ENCODE peak calls at places on chromosomes 6 and 20, in nine cellular contexts. K is CD8-positive, alpha-beta T cell; S is cardiac muscle cell; P is RWPE1; X is left ventricle myocardium inferior; O is CD4-positive, alpha-beta T cell; A is PC-9; I is tibial artery; U is uterus. N is an unnamed sample.

GRCh38 chr6:28807682-28808280 is 116.0 kb downstream of the TRIM27 start:
- DNase-seq in X (no peak), S (peak), O (no peak), A (peak), I (no peak), U (no peak), P (no peak), K (no peak), N (no peak)

GRCh38 chr20:4067600-4068261 is 52.4 kb upstream of the RNF24 start:
- DNase-seq in X (no peak), I (peak), U (no peak), O (no peak), S (peak), P (peak), K (no peak), A (peak), N (no peak)

GRCh38 chr6:82704048-82704447 is 340.4 kb downstream of the TPBG start:
- DNase-seq in K (no peak), U (no peak), S (no peak), O (no peak), I (no peak), A (no peak), P (peak), X (no peak), N (no peak)

GRCh38 chr6:133610271-133610840 is 278.6 kb upstream of the TCF21 start:
- DNase-seq in I (no peak), U (no peak), K (no peak), O (no peak), S (peak), A (no peak), P (no peak), X (no peak), N (no peak)

GRCh38 chr6:27986928-27987725 is 30.1 kb downstream of the OR2B6 start:
- DNase-seq in P (peak), A (no peak), X (no peak), O (no peak), I (no peak), S (peak), U (no peak), K (no peak), N (no peak)

GRCh38 chr6:140824595-140824994 is 1308.1 kb upstream of the GJE1 start:
- DNase-seq in I (no peak), K (no peak), P (no peak), A (no peak), U (no peak), O (no peak), S (no peak), X (no peak), N (no peak)

GRCh38 chr20:54514020-54514607 is 38.7 kb downstream of the DOK5 start:
- DNase-seq in X (no peak), P (no peak), A (no peak), O (no peak), K (no peak), I (no peak), U (no peak), S (no peak), N (no peak)

GRCh38 chr20:38601216-38602184 is at the start of gene ARHGAP40:
- DNase-seq in O (no peak), S (no peak), K (no peak), U (no peak), A (peak), X (no peak), I (no peak), P (peak), N (no peak)

GRCh38 chr20:32580194-32580593 is 4.9 kb downstream of the NOL4L start:
- DNase-seq in A (no peak), P (no peak), U (no peak), O (no peak), S (no peak), K (no peak), I (no peak), X (no peak), N (no peak)

GRCh38 chr20:19463597-19463996 is 251.2 kb downstream of the SLC24A3 start:
- DNase-seq in K (no peak), A (no peak), X (no peak), S (no peak), O (no peak), P (no peak), U (no peak), I (no peak), N (no peak)

GRCh38 chr6:43953794-43954310 is 173.4 kb downstream of the MRPL14 start:
- DNase-seq in A (no peak), P (no peak), S (peak), O (no peak), U (no peak), K (no peak), I (peak), X (peak), N (no peak)

GRCh38 chr6:72553531-72554202 is 68.2 kb upstream of the KCNQ5 start:
- DNase-seq in A (no peak), I (no peak), S (peak), P (peak), X (no peak), O (no peak), K (no peak), U (no peak), N (peak)

GRCh38 chr6:33826537-33826936 is 22.7 kb upstream of the MLN start:
- DNase-seq in K (no peak), O (no peak), P (no peak), I (no peak), X (no peak), A (no peak), S (no peak), U (no peak), N (no peak)

GRCh38 chr6:84867521-84867920 is 103.1 kb upstream of the TBX18 start:
- DNase-seq in I (no peak), U (no peak), A (no peak), S (peak), P (peak), X (no peak), K (no peak), O (no peak), N (peak)

GRCh38 chr6:27791182-27791939 is 120.8 kb downstream of the OR2B2 start:
- DNase-seq in I (peak), O (no peak), K (no peak), S (peak), P (peak), X (peak), U (peak), A (peak), N (peak)

GRCh38 chr6:2110504-2110903 is 134.9 kb downstream of the GMDS start:
- DNase-seq in P (no peak), I (peak), K (no peak), S (peak), U (no peak), O (no peak), A (no peak), X (no peak), N (no peak)

GRCh38 chr6:81940451-81940850 is 188.0 kb upstream of the TENT5A start:
- DNase-seq in O (no peak), X (no peak), A (no peak), K (no peak), S (no peak), P (no peak), I (no peak), U (no peak), N (no peak)

GRCh38 chr6:35267897-35268296 is 8.4 kb downstream of the ZNF76 start:
- DNase-seq in U (no peak), K (no peak), S (no peak), P (no peak), O (no peak), I (no peak), A (no peak), X (no peak), N (no peak)

GRCh38 chr20:51380401-51381385 is 161.8 kb downstream of the NFATC2 start:
- DNase-seq in X (no peak), P (no peak), S (no peak), A (no peak), O (no peak), K (no peak), U (no peak), I (no peak), N (no peak)

GRCh38 chr6:15960740-15961629 is 167.9 kb upstream of the MYLIP start:
- DNase-seq in P (no peak), X (no peak), O (no peak), U (no peak), I (no peak), K (no peak), S (peak), A (no peak), N (no peak)

GRCh38 chr6:22062807-22063408 is 233.9 kb downstream of the PRL start:
- DNase-seq in O (peak), A (no peak), S (no peak), I (no peak), U (no peak), P (no peak), K (peak), X (no peak), N (peak)

GRCh38 chr20:34515484-34516037 is 661 bp upstream of the DYNLRB1 start:
- DNase-seq in U (peak), I (no peak), K (peak), P (peak), X (peak), O (peak), A (peak), S (peak), N (peak)

GRCh38 chr6:24513602-24514001 is 18.8 kb downstream of the ALDH5A1 start:
- DNase-seq in K (no peak), P (no peak), S (no peak), U (no peak), I (no peak), A (no peak), X (no peak), O (no peak), N (no peak)

GRCh38 chr6:33759887-33760629 is 13.4 kb upstream of the IP6K3 start:
- DNase-seq in I (no peak), S (no peak), P (no peak), U (no peak), K (no peak), O (no peak), X (no peak), A (no peak), N (no peak)

GRCh38 chr20:43404880-43405279 is 52.8 kb upstream of the SRSF6 start:
- DNase-seq in P (peak), U (no peak), K (no peak), S (peak), O (no peak), X (no peak), A (no peak), I (no peak), N (no peak)

GRCh38 chr6:136775548-136775947 is 16.7 kb downstream of the MAP3K5 start:
- DNase-seq in O (no peak), I (no peak), X (no peak), A (no peak), P (no peak), S (peak), K (no peak), U (no peak), N (no peak)

GRCh38 chr6:159254186-159254585 is 85.0 kb downstream of the FNDC1 start:
- DNase-seq in S (no peak), U (no peak), A (no peak), P (no peak), O (no peak), K (no peak), I (no peak), X (no peak), N (no peak)

GRCh38 chr6:112984899-112985298 is 637.8 kb downstream of the RFPL4B start:
- DNase-seq in P (no peak), O (no peak), A (no peak), K (no peak), U (no peak), S (no peak), X (no peak), I (no peak), N (no peak)

GRCh38 chr6:112983741-112984221 is 636.7 kb downstream of the RFPL4B start:
- DNase-seq in U (no peak), S (peak), A (no peak), I (no peak), P (no peak), X (no peak), O (no peak), K (no peak), N (no peak)

GRCh38 chr6:112980676-112981075 is 633.5 kb downstream of the RFPL4B start:
- DNase-seq in S (no peak), K (no peak), O (no peak), I (no peak), X (no peak), A (no peak), U (no peak), P (no peak), N (no peak)

GRCh38 chr6:112979830-112980229 is 632.7 kb downstream of the RFPL4B start:
- DNase-seq in O (no peak), P (no peak), S (peak), A (peak), X (no peak), I (no peak), K (no peak), U (no peak), N (no peak)
- H3K27ac ChIP-seq in O (no peak), P (no peak), S (no peak), A (peak), X (peak), I (no peak), K (no peak), U (no peak), N (no peak)

GRCh38 chr6:137881522-137881886 is 14.4 kb downstream of the TNFAIP3 start:
- DNase-seq in U (no peak), S (no peak), I (no peak), O (peak), K (no peak), A (no peak), P (no peak), X (no peak), N (no peak)

GRCh38 chr6:137880633-137881521 is 13.8 kb downstream of the TNFAIP3 start:
- DNase-seq in U (no peak), K (no peak), X (peak), S (no peak), I (no peak), O (peak), A (no peak), P (no peak), N (no peak)

GRCh38 chr6:137884428-137884827 is 17.4 kb downstream of the TNFAIP3 start:
- DNase-seq in P (no peak), O (no peak), K (no peak), U (no peak), X (no peak), A (no peak), I (no peak), S (no peak), N (no peak)

GRCh38 chr6:137882225-137882961 is 15.3 kb downstream of the TNFAIP3 start:
- DNase-seq in P (no peak), K (no peak), A (no peak), X (no peak), U (no peak), O (no peak), S (peak), I (no peak), N (no peak)

GRCh38 chr6:137883400-137883888 is 16.4 kb downstream of the TNFAIP3 start:
- DNase-seq in I (no peak), A (no peak), U (no peak), X (peak), O (peak), K (no peak), P (no peak), S (peak), N (no peak)
- H3K27ac ChIP-seq in I (no peak), A (no peak), U (no peak), X (peak), O (peak), K (peak), P (no peak), S (no peak), N (peak)

GRCh38 chr20:22814475-22815205 is 220.5 kb upstream of the SSTR4 start:
- DNase-seq in K (no peak), O (no peak), A (no peak), P (no peak), X (no peak), S (no peak), U (no peak), I (no peak), N (no peak)
- H3K27ac ChIP-seq in K (no peak), O (no peak), A (no peak), P (no peak), X (no peak), S (no peak), U (no peak), I (no peak), N (no peak)

GRCh38 chr6:167093406-167093921 is 29.4 kb upstream of the CCR6 start:
- DNase-seq in U (no peak), I (no peak), A (no peak), X (no peak), O (no peak), S (no peak), P (no peak), K (no peak), N (no peak)

GRCh38 chr6:167094436-167094819 is 28.5 kb upstream of the CCR6 start:
- DNase-seq in K (no peak), S (peak), I (no peak), X (no peak), O (no peak), P (no peak), U (no peak), A (no peak), N (no peak)

GRCh38 chr6:167094820-167095637 is 27.9 kb upstream of the CCR6 start:
- DNase-seq in O (no peak), X (no peak), I (no peak), U (no peak), P (no peak), S (no peak), K (no peak), A (no peak), N (no peak)

GRCh38 chr6:167092672-167093339 is 30.1 kb upstream of the CCR6 start:
- DNase-seq in S (no peak), I (no peak), O (no peak), U (no peak), A (no peak), P (no peak), K (no peak), X (no peak), N (no peak)

GRCh38 chr6:167093922-167094432 is 28.9 kb upstream of the CCR6 start:
- DNase-seq in O (peak), I (no peak), K (peak), S (peak), P (no peak), A (no peak), U (no peak), X (no peak), N (no peak)
- H3K27ac ChIP-seq in O (peak), I (no peak), K (no peak), S (no peak), P (no peak), A (no peak), U (no peak), X (no peak), N (no peak)

DNA sequence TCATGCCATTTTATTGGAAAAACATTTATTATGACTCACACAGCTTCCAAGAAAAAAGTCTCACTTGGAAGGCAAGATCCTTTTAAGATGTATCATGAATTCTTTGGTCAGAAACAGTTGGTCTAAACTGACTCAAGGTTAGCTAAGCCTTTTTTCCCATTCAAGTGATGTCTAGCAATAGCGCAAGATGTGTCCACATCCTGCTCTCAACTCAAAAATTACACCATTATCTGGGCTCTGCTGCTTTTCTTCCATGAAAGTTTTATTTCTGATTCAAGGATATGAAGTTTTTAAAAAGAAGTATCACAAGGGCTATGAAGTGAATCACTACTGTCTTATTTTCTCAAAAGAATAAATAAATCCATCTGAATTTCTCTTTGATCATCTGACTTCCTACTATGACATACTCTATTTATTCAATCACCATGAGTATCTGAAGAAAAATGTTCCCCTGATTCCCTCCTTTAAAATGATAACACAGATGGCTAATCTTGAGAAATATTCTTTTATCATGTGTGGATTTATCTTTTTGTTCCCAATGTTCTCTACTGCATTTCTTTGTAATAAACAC is 139.2 kb downstream of the AHI1 start:
- DNase-seq in S (peak), I (no peak), A (no peak), O (no peak), X (no peak), K (no peak), P (peak), U (no peak), N (peak)
- H3K27ac ChIP-seq in S (no peak), I (no peak), A (no peak), O (no peak), X (no peak), K (no peak), P (no peak), U (no peak), N (peak)

DNA sequence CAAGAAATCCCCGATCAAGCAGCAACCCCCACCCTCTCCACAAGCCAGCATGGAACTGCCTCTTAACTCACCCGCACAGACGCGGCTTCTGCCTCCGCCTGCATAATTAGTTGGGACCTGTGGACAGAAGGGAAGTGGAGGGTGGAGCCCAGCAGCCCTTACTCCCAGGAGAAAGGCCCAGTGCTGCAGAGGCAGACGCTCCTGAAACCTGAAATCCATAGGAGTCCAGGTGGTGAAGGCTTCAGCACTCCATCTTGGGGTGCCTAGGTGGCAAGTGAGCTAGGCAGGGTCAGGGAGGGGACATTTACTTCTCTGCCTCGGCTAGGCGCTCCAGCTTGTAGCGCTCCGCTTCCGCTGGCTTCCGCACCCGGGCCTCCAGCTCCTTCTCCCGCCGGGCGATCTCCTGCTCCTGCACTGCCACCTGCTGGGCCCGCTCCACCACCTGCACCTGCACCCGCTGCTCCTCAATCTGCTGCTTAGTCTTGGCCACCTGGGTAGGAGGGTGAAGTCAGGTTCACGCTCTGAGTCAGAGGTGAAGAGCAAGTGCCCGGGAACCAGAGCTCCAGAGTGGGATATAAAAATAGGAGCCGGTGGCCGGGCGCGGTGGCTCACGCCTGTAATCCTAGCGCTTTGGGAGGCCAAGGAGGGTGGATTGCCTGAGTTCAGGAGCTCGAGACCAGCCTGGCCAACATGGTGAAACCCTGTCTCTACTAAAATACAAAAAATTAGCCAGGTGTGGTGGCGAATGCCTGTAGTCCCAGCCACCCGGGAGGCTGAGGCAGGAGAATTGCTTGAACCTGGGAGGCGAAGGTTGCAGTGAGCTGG is 10.7 kb downstream of the TUBB start:
- DNase-seq in K (peak), O (peak), P (peak), I (peak), U (peak), S (peak), X (peak), A (peak), N (peak)
- H3K27ac ChIP-seq in K (no peak), O (peak), P (peak), I (peak), U (peak), S (peak), X (peak), A (peak), N (no peak)

N was measured in epithelial cell of prostate.